ENCODE peak calls at places on chromosomes 11 and 22, in ten cellular contexts. N is activated CD8-positive, alpha-beta memory T cell treated with anti-CD3 and anti-CD28 coated beads, Interleukin-2, amount 50 U/mL, for 4 hours; T is CD8-positive, alpha-beta memory T cell; V is mesothelial cell of epicardium; I is SK-MEL-5; D is GM03348; H is T-helper 1 cell; P is hypothalamus; M is activated T-cell treated with anti-CD3 and anti-CD28 coated beads for 1 hour; U is upper lobe of right lung. Z is an unnamed sample.

GRCh38 chr22:39994046-39994565 is 648 bp upstream of the FAM83F start:
- DNase-seq in N (peak), T (peak), V (no peak), I (no peak), D (no peak), H (no peak), P (no peak), M (peak), U (no peak), Z (no peak)

GRCh38 chr22:45968751-45969413 is 8.1 kb downstream of the WNT7B start:
- DNase-seq in N (no peak), T (no peak), V (no peak), I (no peak), D (peak), H (no peak), P (no peak), M (no peak), U (no peak), Z (peak)

GRCh38 chr11:32890843-32891656 is 1.6 kb upstream of the QSER1 start:
- DNase-seq in N (no peak), T (no peak), V (no peak), I (no peak), D (no peak), H (no peak), P (no peak), M (no peak), U (no peak), Z (no peak)

GRCh38 chr11:4482445-4482844 is at the start of gene OR52K1:
- DNase-seq in N (no peak), T (no peak), V (no peak), I (no peak), D (no peak), H (no peak), P (peak), M (no peak), U (no peak), Z (no peak)

GRCh38 chr11:2099523-2100316 is 39.5 kb downstream of the IGF2 start:
- DNase-seq in N (no peak), T (no peak), V (peak), I (no peak), D (no peak), H (no peak), P (no peak), M (no peak), U (peak), Z (no peak)

GRCh38 chr11:128476729-128477128 is 110.6 kb downstream of the ETS1 start:
- DNase-seq in N (peak), T (peak), V (no peak), I (no peak), D (no peak), H (peak), P (no peak), M (peak), U (no peak), Z (peak)

GRCh38 chr11:76119779-76120178 is 86.5 kb downstream of the WNT11 start:
- DNase-seq in N (no peak), T (no peak), V (no peak), I (no peak), D (no peak), H (no peak), P (no peak), M (no peak), U (no peak), Z (no peak)

GRCh38 chr11:132824642-132825041 is 707.7 kb downstream of the OPCML start:
- DNase-seq in N (no peak), T (no peak), V (no peak), I (no peak), D (no peak), H (no peak), P (no peak), M (no peak), U (no peak), Z (no peak)

GRCh38 chr11:3378426-3379423 is at the start of gene ZNF195:
- DNase-seq in N (peak), T (peak), V (peak), I (peak), D (peak), H (peak), P (peak), M (peak), U (peak), Z (peak)

GRCh38 chr11:120746836-120747609 is 235.5 kb downstream of the GRIK4 start:
- DNase-seq in N (no peak), T (no peak), V (no peak), I (no peak), D (no peak), H (no peak), P (no peak), M (no peak), U (no peak), Z (no peak)

GRCh38 chr11:95991545-95991944 is 67.6 kb upstream of the MTMR2 start:
- DNase-seq in N (no peak), T (no peak), V (no peak), I (no peak), D (peak), H (no peak), P (no peak), M (no peak), U (no peak), Z (no peak)

GRCh38 chr11:124736738-124737137 is 3.0 kb upstream of the NRGN start:
- DNase-seq in N (no peak), T (no peak), V (no peak), I (no peak), D (no peak), H (no peak), P (no peak), M (no peak), U (no peak), Z (no peak)

GRCh38 chr11:74925281-74925680 is 23.6 kb downstream of the XRRA1 start:
- DNase-seq in N (no peak), T (no peak), V (no peak), I (no peak), D (peak), H (no peak), P (no peak), M (no peak), U (no peak), Z (peak)

GRCh38 chr11:126592496-126593410 is 237.3 kb downstream of the ST3GAL4 start:
- DNase-seq in N (no peak), T (no peak), V (no peak), I (no peak), D (no peak), H (no peak), P (no peak), M (no peak), U (no peak), Z (peak)

GRCh38 chr22:46373166-46373565 is 37.7 kb downstream of the TRMU start:
- DNase-seq in N (no peak), T (no peak), V (no peak), I (no peak), D (no peak), H (no peak), P (no peak), M (no peak), U (no peak), Z (no peak)

GRCh38 chr11:126484266-126484665 is 128.8 kb downstream of the ST3GAL4 start:
- DNase-seq in N (no peak), T (no peak), V (no peak), I (no peak), D (peak), H (no peak), P (no peak), M (no peak), U (no peak), Z (peak)

GRCh38 chr22:20781272-20781990 is 7.5 kb downstream of the SERPIND1 start:
- DNase-seq in N (no peak), T (no peak), V (no peak), I (no peak), D (no peak), H (peak), P (no peak), M (no peak), U (no peak), Z (no peak)

GRCh38 chr11:61897387-61898246 is 6.3 kb upstream of the FADS3 start:
- DNase-seq in N (peak), T (peak), V (peak), I (peak), D (peak), H (peak), P (peak), M (peak), U (peak), Z (peak)

GRCh38 chr11:67352546-67353316 is 615 bp downstream of the POLD4 start:
- DNase-seq in N (peak), T (no peak), V (no peak), I (no peak), D (peak), H (peak), P (no peak), M (no peak), U (peak), Z (no peak)

GRCh38 chr11:11083441-11083840 is 225.6 kb upstream of the ZBED5 start:
- DNase-seq in N (no peak), T (no peak), V (no peak), I (no peak), D (no peak), H (no peak), P (no peak), M (no peak), U (no peak), Z (no peak)

GRCh38 chr22:50665738-50666137 is 6.9 kb upstream of the SHANK3 start:
- DNase-seq in N (no peak), T (no peak), V (no peak), I (no peak), D (no peak), H (no peak), P (no peak), M (no peak), U (no peak), Z (no peak)

GRCh38 chr11:64232182-64233018 is 2.0 kb upstream of the VEGFB start:
- DNase-seq in N (no peak), T (no peak), V (no peak), I (no peak), D (no peak), H (no peak), P (no peak), M (no peak), U (peak), Z (no peak)

GRCh38 chr11:26709057-26709456 is 12.8 kb downstream of the SLC5A12 start:
- DNase-seq in N (no peak), T (no peak), V (no peak), I (no peak), D (no peak), H (no peak), P (no peak), M (no peak), U (no peak), Z (no peak)

GRCh38 chr11:36427079-36427478 is 83.0 kb downstream of the TRAF6 start:
- DNase-seq in N (no peak), T (no peak), V (no peak), I (no peak), D (no peak), H (no peak), P (no peak), M (no peak), U (no peak), Z (no peak)

GRCh38 chr11:21556936-21557335 is 635.9 kb upstream of the ANO5 start:
- DNase-seq in N (no peak), T (no peak), V (no peak), I (no peak), D (no peak), H (no peak), P (no peak), M (no peak), U (no peak), Z (no peak)

GRCh38 chr22:19942071-19942885 is 660 bp upstream of the TXNRD2 start:
- DNase-seq in N (no peak), T (no peak), V (no peak), I (peak), D (peak), H (peak), P (no peak), M (no peak), U (peak), Z (peak)

GRCh38 chr22:19693581-19693980 is 20.7 kb upstream of the SEPTIN5 start:
- DNase-seq in N (no peak), T (no peak), V (no peak), I (no peak), D (no peak), H (no peak), P (no peak), M (no peak), U (peak), Z (no peak)

GRCh38 chr11:643849-644738 is 7.0 kb downstream of the DRD4 start:
- DNase-seq in N (no peak), T (no peak), V (no peak), I (no peak), D (no peak), H (no peak), P (no peak), M (no peak), U (no peak), Z (no peak)

GRCh38 chr22:45638834-45639746 is 32.5 kb upstream of the ATXN10 start:
- DNase-seq in N (no peak), T (no peak), V (no peak), I (no peak), D (peak), H (peak), P (no peak), M (no peak), U (peak), Z (peak)

Z was measured in A172.